ENCODE peak calls at places on chromosomes 1 and 21, in four cellular contexts. T is GM23338, O is PC-3, D is SK-N-SH. M is an unnamed sample. For H3K9me2, the result is how much of the 10 kb centered on the place peaks cover.

GRCh38 chr1:34268311-34269042 is 91.8 kb downstream of the C1orf94 start:
- DNase-seq in O (peak), T (no peak), D (no peak), M (no peak)

GRCh38 chr1:63705058-63705457 is 68.8 kb upstream of the ROR1 start:
- DNase-seq in T (no peak), D (no peak), O (no peak), M (no peak)

GRCh38 chr1:240234477-240235225 is 143.0 kb downstream of the FMN2 start:
- DNase-seq in D (no peak), O (peak), T (no peak), M (no peak)

GRCh38 chr1:25204797-25205441 is 27.4 kb downstream of the SYF2 start:
- DNase-seq in D (peak), O (peak), T (peak), M (peak)

GRCh38 chr1:77037038-77037437 is 169.8 kb downstream of the ST6GALNAC5 start:
- DNase-seq in O (no peak), D (no peak), T (no peak), M (no peak)

GRCh38 chr1:62774971-62775578 is 8.9 kb upstream of the ATG4C start:
- DNase-seq in T (no peak), O (no peak), D (no peak), M (no peak)

GRCh38 chr1:29286194-29286767 is 50.0 kb downstream of the PTPRU start:
- DNase-seq in T (no peak), O (no peak), D (no peak), M (peak)

GRCh38 chr1:172900359-172900997 is 150.3 kb downstream of the TNFSF18 start:
- DNase-seq in D (no peak), O (no peak), T (no peak), M (no peak)

GRCh38 chr1:111615874-111616715 is 3.5 kb upstream of the RAP1A start:
- DNase-seq in O (no peak), D (no peak), T (no peak), M (peak)

GRCh38 chr1:15747378-15747777 is 5.1 kb downstream of the TMEM82 start:
- DNase-seq in O (no peak), T (no peak), D (no peak), M (no peak)

GRCh38 chr1:155645024-155645423 is 35.0 kb downstream of the MSTO1 start:
- DNase-seq in O (no peak), T (no peak), D (no peak), M (no peak)

GRCh38 chr1:219670426-219671149 is 57.7 kb upstream of the ZC3H11B start:
- DNase-seq in O (peak), T (no peak), D (no peak), M (no peak)

GRCh38 chr1:110872745-110873435 is at the start of gene CD53:
- DNase-seq in T (no peak), O (no peak), D (no peak), M (peak)

GRCh38 chr21:25862596-25862995 is 127.8 kb downstream of the GABPA start:
- DNase-seq in T (peak), D (no peak), O (peak), M (peak)

GRCh38 chr1:201048521-201048920 is 25.0 kb upstream of the KIF21B start:
- DNase-seq in D (no peak), O (no peak), T (no peak), M (no peak)

GRCh38 chr1:36520056-36520455 is 37.3 kb upstream of the CSF3R start:
- DNase-seq in O (no peak), D (no peak), T (no peak), M (no peak)

GRCh38 chr1:29124366-29125236 is 898 bp upstream of the TMEM200B start:
- DNase-seq in D (peak), O (peak), T (peak), M (peak)

GRCh38 chr1:185317886-185318310 is 855 bp upstream of the IVNS1ABP start:
- DNase-seq in O (no peak), T (peak), D (peak), M (peak)

GRCh38 chr1:235011599-235012435 is 116.8 kb downstream of the TOMM20 start:
- DNase-seq in O (peak), T (no peak), D (peak), M (peak)

GRCh38 chr1:154812911-154813816 is 56.9 kb downstream of the KCNN3 start:
- DNase-seq in T (peak), O (no peak), D (no peak), M (no peak)

GRCh38 chr1:210750468-210750867 is 383.5 kb downstream of the KCNH1 start:
- DNase-seq in D (no peak), T (no peak), O (no peak), M (no peak)

GRCh38 chr1:41355356-41355755 is 5.9 kb upstream of the FOXO6 start:
- DNase-seq in D (no peak), T (no peak), O (no peak), M (no peak)

GRCh38 chr1:29297476-29297875 is 61.2 kb downstream of the PTPRU start:
- DNase-seq in T (no peak), O (no peak), D (no peak), M (no peak)

GRCh38 chr1:92882817-92883216 is 51.0 kb downstream of the RPL5 start:
- DNase-seq in T (peak), O (peak), D (peak), M (peak)

GRCh38 chr1:96559181-96559580 is 162.4 kb upstream of the PTBP2 start:
- DNase-seq in O (no peak), D (no peak), T (no peak), M (no peak)

GRCh38 chr1:17520041-17520440 is 19.5 kb upstream of the ARHGEF10L start:
- DNase-seq in O (peak), T (no peak), D (no peak), M (no peak)

GRCh38 chr1:232385221-232385620 is 244.7 kb downstream of the SIPA1L2 start:
- DNase-seq in D (no peak), O (peak), T (no peak), M (no peak)

GRCh38 chr1:34272152-34272551 is 95.4 kb downstream of the C1orf94 start:
- DNase-seq in O (no peak), T (no peak), D (no peak), M (no peak)

GRCh38 chr21:45555557-45556301 is 13.5 kb upstream of the SLC19A1 start:
- DNase-seq in T (peak), D (peak), O (peak), M (peak)

GRCh38 chr1:7117599-7118281 is 332.5 kb downstream of the CAMTA1 start:
- DNase-seq in D (no peak), T (peak), O (no peak), M (no peak)

GRCh38 chr1:232579461-232579860 is 50.5 kb downstream of the SIPA1L2 start:
- DNase-seq in T (no peak), O (no peak), D (no peak), M (no peak)

GRCh38 chr1:82330330-82330729 is 529.6 kb downstream of the ADGRL2 start:
- DNase-seq in T (no peak), D (no peak), O (no peak), M (no peak)

GRCh38 chr1:205382561-205382960 is 25.8 kb upstream of the KLHDC8A start:
- DNase-seq in O (no peak), D (no peak), T (peak), M (no peak)

GRCh38 chr21:14869984-14870840 is 194.6 kb downstream of the NRIP1 start:
- DNase-seq in D (no peak), T (no peak), O (peak), M (no peak)

GRCh38 chr1:67764674-67765073 is 68.6 kb downstream of the GNG12 start:
- DNase-seq in O (no peak), T (no peak), D (no peak), M (no peak)
- H3K9me2 ChIP-seq in O (under half), T (under half), D (under half), M (under half)

DNA sequence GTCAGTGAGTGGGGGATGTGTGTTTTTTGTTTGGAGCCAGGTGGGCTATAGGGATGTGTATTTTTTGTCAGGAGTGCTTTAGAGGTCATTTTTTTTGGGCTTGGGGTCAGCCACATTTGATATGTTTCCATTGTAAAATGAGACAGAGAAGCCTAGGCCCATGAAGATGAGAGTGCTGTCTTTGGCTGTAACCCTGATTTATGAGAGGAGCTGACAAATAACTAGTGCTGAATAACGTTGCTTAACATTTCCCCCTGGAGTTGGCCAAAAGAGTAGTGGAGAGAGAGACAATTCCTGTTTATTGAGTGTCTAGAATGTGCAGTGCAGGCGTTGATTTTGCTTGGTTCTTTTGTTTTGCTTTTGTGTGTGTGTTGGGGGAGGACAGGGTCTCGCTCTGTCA is 64.6 kb downstream of the S1PR1 start:
- DNase-seq in D (no peak), O (no peak), T (no peak), M (no peak)
- H3K9me2 ChIP-seq in D (under half), O (under half), T (under half), M (under half)

GRCh38 chr1:56464294-56464693 is 115.1 kb downstream of the PLPP3 start:
- DNase-seq in O (no peak), T (no peak), D (no peak), M (no peak)

GRCh38 chr1:56459260-56459659 is 120.1 kb downstream of the PLPP3 start:
- DNase-seq in D (no peak), T (no peak), O (no peak), M (no peak)

GRCh38 chr1:56457767-56458375 is 121.5 kb downstream of the PLPP3 start:
- DNase-seq in D (no peak), T (no peak), O (no peak), M (no peak)

GRCh38 chr1:56462209-56462608 is 117.2 kb downstream of the PLPP3 start:
- DNase-seq in O (no peak), T (no peak), D (no peak), M (no peak)

DNA sequence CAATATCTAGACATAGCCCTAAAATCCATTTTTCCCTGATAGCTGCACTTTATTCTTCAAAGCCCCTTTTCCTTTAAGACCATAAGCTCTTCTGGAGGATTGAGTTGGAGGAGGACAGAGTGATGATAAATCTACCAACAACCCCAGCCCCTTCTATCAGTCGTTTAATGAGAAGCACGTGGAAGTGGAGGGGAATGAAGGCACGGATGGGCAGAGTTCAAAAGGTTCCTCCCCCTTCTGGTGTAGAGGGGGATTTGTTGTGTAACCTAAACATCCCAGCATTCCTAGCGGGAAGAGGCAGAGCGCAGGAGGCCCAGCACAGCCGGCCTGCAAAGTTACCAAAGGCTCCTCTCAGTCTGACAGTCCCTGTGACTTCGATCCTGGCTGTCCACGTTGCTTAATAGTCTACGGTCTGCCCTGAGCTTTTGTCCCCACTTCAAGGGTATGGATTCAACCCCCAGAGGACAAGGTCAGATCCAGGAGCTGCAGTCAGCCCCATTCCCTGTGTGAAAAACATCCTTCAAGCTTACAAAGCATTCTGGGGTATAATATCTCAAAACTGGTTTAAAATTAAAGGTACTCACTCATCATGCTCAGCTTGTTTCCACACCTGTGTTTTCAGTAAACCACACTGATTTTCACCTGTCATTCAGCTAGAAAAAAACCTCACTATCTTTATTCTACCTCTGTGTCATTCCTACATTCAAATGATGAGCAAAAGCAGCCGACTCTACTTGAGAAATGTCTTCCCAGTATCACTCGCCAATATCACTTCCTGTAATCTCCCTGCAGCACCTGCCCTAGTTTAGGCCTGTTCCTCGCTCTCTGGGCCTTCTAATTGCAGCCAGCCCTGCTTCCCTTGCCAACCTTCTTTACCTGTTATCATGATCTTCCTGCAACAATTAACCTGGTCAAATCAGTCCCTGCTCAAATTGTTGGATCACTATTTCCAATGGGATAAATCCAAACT is 117.9 kb downstream of the PLPP3 start:
- DNase-seq in D (no peak), T (peak), O (no peak), M (no peak)
- H3K9me2 ChIP-seq in D (under half), T (under half), O (under half), M (under half)

GRCh38 chr1:2983706-2984398 is 37.4 kb upstream of the ACTRT2 start:
- DNase-seq in O (no peak), D (no peak), T (no peak), M (no peak)

GRCh38 chr1:2981981-2982614 is 39.2 kb upstream of the ACTRT2 start:
- DNase-seq in O (no peak), D (no peak), T (no peak), M (no peak)

GRCh38 chr1:2983319-2983705 is 38.0 kb upstream of the ACTRT2 start:
- DNase-seq in D (no peak), T (no peak), O (no peak), M (no peak)

GRCh38 chr1:2981388-2981787 is 39.9 kb upstream of the ACTRT2 start:
- DNase-seq in D (no peak), O (no peak), T (peak), M (no peak)

DNA sequence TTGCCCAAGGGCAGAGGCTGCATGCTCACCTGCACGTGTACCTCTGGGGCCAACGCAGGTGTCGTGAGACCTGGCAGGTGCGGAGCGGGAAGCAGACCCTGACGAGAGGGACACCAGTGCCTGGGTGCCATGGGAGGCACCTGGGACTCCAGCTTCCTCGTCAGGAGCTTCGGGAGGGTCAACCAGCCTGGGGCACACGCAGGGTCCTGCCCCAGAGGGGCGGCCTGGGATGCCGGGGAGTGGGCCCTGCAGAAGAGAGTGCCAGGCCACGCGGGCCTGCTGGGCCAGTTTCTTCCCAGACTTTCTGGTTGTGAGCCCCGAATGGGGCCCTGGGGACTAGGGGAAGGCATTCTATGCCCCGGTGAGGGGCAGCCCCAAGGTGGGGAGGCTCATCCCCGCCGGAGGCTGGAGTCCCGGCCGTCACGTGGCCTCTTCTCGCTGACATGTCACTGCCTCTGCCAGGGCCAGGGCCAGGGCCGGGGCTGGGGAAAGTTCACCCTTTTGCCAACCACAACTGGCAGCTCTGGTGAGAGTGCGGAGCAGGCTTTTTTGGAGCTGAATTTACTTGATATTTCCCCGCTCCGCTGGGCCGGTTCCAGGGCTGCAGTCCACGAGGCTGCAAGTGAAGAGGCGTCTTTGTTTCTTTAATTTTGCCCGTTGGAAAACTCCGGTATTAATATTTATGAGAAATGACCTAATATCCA is 38.5 kb upstream of the ACTRT2 start:
- DNase-seq in D (no peak), O (no peak), T (no peak), M (no peak)
- H3K9me2 ChIP-seq in D (under half), O (under half), T (under half), M (under half)

M was measured in OCI-LY7.